ENCODE peak calls at places on chromosome 17, in four cellular contexts. F is tibial artery, D is neural progenitor cell, R is A549. Z is an unnamed sample.

GRCh38 chr17:57772774-57773173 is 27.7 kb upstream of the CCDC182 start:
- DNase-seq in F (no peak), D (no peak), R (no peak), Z (no peak)

GRCh38 chr17:78924481-78925151 is 571 bp downstream of the TIMP2 start:
- DNase-seq in F (no peak), D (peak; percentile 79), R (no peak), Z (no peak)

GRCh38 chr17:76843703-76844484 is 24.3 kb upstream of the MGAT5B start:
- DNase-seq in F (no peak), D (no peak), R (no peak), Z (no peak)

GRCh38 chr17:58153046-58153445 is 4.9 kb downstream of the OR4D1 start:
- DNase-seq in F (no peak), D (no peak), R (no peak), Z (no peak)

GRCh38 chr17:4005296-4006164 is 41.3 kb upstream of the ATP2A3 start:
- DNase-seq in F (no peak), D (no peak), R (no peak), Z (no peak)

GRCh38 chr17:4770632-4771031 is 1.1 kb upstream of the TM4SF5 start:
- DNase-seq in F (no peak), D (no peak), R (no peak), Z (no peak)

GRCh38 chr17:15414502-15415348 is 52.7 kb downstream of the CDRT4 start:
- DNase-seq in F (no peak), D (peak; percentile 13), R (no peak), Z (no peak)

GRCh38 chr17:32007463-32008298 is 498 bp downstream of the LRRC37B start:
- DNase-seq in F (peak; percentile 34), D (peak; percentile 67), R (peak; percentile 45), Z (peak; percentile 49)

GRCh38 chr17:64938925-64939474 is 19.7 kb upstream of the LRRC37A3 start:
- DNase-seq in F (peak; percentile 30), D (peak; percentile 75), R (peak; percentile 54), Z (no peak)

GRCh38 chr17:48997103-48997826 is at the start of gene IGF2BP1:
- DNase-seq in F (no peak), D (peak; percentile 93), R (peak; percentile 88), Z (no peak)

GRCh38 chr17:6269474-6269873 is 165.4 kb downstream of the AIPL1 start:
- DNase-seq in F (no peak), D (peak; percentile 87), R (peak; percentile 35), Z (no peak)

GRCh38 chr17:47701603-47702002 is 7.6 kb downstream of the TBKBP1 start:
- DNase-seq in F (no peak), D (peak; percentile 88), R (no peak), Z (no peak)

GRCh38 chr17:77535435-77535834 is 394.7 kb downstream of the SEC14L1 start:
- DNase-seq in F (no peak), D (no peak), R (no peak), Z (no peak)

GRCh38 chr17:32671891-32672290 is 185.1 kb downstream of the CDK5R1 start:
- DNase-seq in F (peak; percentile 87), D (no peak), R (no peak), Z (no peak)

GRCh38 chr17:67245694-67246397 is 850 bp upstream of the HELZ start:
- DNase-seq in F (no peak), D (peak; percentile 94), R (no peak), Z (no peak)

GRCh38 chr17:57605734-57606105 is 139.4 kb downstream of the CCDC182 start:
- DNase-seq in F (no peak), D (no peak), R (no peak), Z (no peak)

GRCh38 chr17:42518046-42518754 is 17.8 kb upstream of the NAGLU start:
- DNase-seq in F (peak; percentile 95), D (no peak), R (peak; percentile 94), Z (no peak)

GRCh38 chr17:83200231-83200699 is 120.9 kb downstream of the METRNL start:
- DNase-seq in F (peak; percentile 83), D (no peak), R (no peak), Z (peak; percentile 29)

GRCh38 chr17:49546546-49547535 is 28.8 kb upstream of the NXPH3 start:
- DNase-seq in F (no peak), D (peak; percentile 81), R (no peak), Z (no peak)

GRCh38 chr17:30273373-30273772 is 18.4 kb downstream of the BLMH start:
- DNase-seq in F (no peak), D (no peak), R (no peak), Z (no peak)

GRCh38 chr17:73309727-73310555 is 1.9 kb downstream of the CDC42EP4 start:
- DNase-seq in F (no peak), D (peak; percentile 84), R (no peak), Z (no peak)

GRCh38 chr17:73311428-73311780 is 397 bp downstream of the CDC42EP4 start:
- DNase-seq in F (no peak), D (no peak), R (no peak), Z (no peak)

GRCh38 chr17:73315481-73315880 is 3.7 kb upstream of the CDC42EP4 start:
- DNase-seq in F (no peak), D (no peak), R (no peak), Z (no peak)

GRCh38 chr17:73313526-73314127 is 1.8 kb upstream of the CDC42EP4 start:
- DNase-seq in F (no peak), D (no peak), R (no peak), Z (no peak)

GRCh38 chr17:73311781-73312641 is at the start of gene CDC42EP4:
- DNase-seq in F (peak; percentile 95), D (peak; percentile 97), R (peak; percentile 94), Z (peak; percentile 89)
- TF ChIP-seq CTCF in F (no peak), D (no peak), R (no peak), Z (no peak)

GRCh38 chr17:39863244-39863917 is 731 bp downstream of the IKZF3 start:
- DNase-seq in F (no peak), D (no peak), R (no peak), Z (no peak)
- H3K4me3 ChIP-seq in F (no peak overlapping the region), D (no peak overlapping the region), R (peak overlapping the region; percentile 35), Z (no peak overlapping the region)

GRCh38 chr17:19371259-19372003 is 6.9 kb upstream of the MAPK7 start:
- DNase-seq in F (peak; percentile 2), D (no peak), R (no peak), Z (no peak)
- H3K27ac ChIP-seq in F (no peak overlapping the region), D (no peak overlapping the region), R (no peak overlapping the region), Z (no peak overlapping the region)

GRCh38 chr17:80146121-80147034 is 550 bp downstream of the EIF4A3 start:
- DNase-seq in F (no peak), D (peak; percentile 75), R (no peak), Z (no peak)
- TF ChIP-seq CTCF in F (no peak), D (no peak), R (no peak), Z (no peak)

GRCh38 chr17:846901-847777 is 65.0 kb downstream of the MRM3 start:
- DNase-seq in F (no peak), D (peak; percentile 23), R (no peak), Z (no peak)
- H3K4me3 ChIP-seq in F (peak overlapping the region; percentile 46), D (no peak overlapping the region), R (no peak overlapping the region), Z (no peak overlapping the region)

GRCh38 chr17:10126554-10127493 is 71.6 kb downstream of the GAS7 start:
- DNase-seq in F (peak; percentile 60), D (peak; percentile 19), R (no peak), Z (no peak)
- H3K27ac ChIP-seq in F (peak overlapping the region; percentile 52), D (no peak overlapping the region), R (no peak overlapping the region), Z (no peak overlapping the region)

DNA sequence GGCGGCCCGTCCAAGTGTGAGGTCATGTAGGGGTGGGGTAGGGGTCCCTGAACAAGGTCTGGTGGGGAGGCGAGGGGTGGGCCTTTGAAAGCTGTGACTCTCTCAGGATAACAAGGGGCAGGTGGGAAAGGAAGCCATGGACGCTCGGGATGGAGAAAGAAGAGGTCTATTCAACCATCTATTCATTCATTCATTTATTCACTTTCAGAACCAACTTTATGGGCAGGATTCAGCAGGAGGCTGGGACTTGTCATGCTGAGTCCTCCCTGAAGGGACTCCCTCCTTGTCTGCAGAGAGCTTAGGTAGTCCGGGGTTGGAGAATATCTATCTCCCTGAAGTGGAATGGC is 8.6 kb upstream of the CD300A start:
- DNase-seq in F (no peak), D (no peak), R (no peak), Z (no peak)
- TF ChIP-seq CTCF in F (no peak), D (no peak), R (peak; percentile 37), Z (peak; percentile 19)